ENCODE peak calls at places on chromosome 3, in seven cellular contexts. J is GM06990; K is foreskin fibroblast; N is transverse colon; E is body of pancreas; H is activated CD8-positive, alpha-beta T cell treated with anti-CD3 and anti-CD28 coated beads for 36 hours; I is mesothelial cell of epicardium. W is an unnamed sample.

GRCh38 chr3:113589971-113590370 is 57.6 kb downstream of the SIDT1 start:
- DNase-seq in J (no peak), K (no peak), N (no peak), E (no peak), H (no peak), I (no peak), W (no peak)

GRCh38 chr3:101796076-101796475 is 17.1 kb downstream of the NXPE3 start:
- DNase-seq in J (no peak), K (no peak), N (no peak), E (no peak), H (no peak), I (no peak), W (no peak)

GRCh38 chr3:128781164-128781563 is 55.2 kb downstream of the RAB7A start:
- DNase-seq in J (no peak), K (no peak), N (no peak), E (no peak), H (no peak), I (no peak), W (no peak)

GRCh38 chr3:38454179-38454883 is 641 bp downstream of the ACVR2B start:
- DNase-seq in J (peak), K (peak), N (peak), E (peak), H (peak), I (peak), W (peak)

GRCh38 chr3:23490459-23490858 is 287.3 kb downstream of the UBE2E2 start:
- DNase-seq in J (no peak), K (peak), N (no peak), E (no peak), H (no peak), I (no peak), W (no peak)

GRCh38 chr3:50542177-50543034 is 25.1 kb downstream of the C3orf18 start:
- DNase-seq in J (no peak), K (peak), N (peak), E (peak), H (peak), I (peak), W (peak)

GRCh38 chr3:160210799-160211221 is 14.4 kb upstream of the C3orf80 start:
- DNase-seq in J (no peak), K (peak), N (no peak), E (peak), H (peak), I (no peak), W (peak)

GRCh38 chr3:106168941-106169340 is 300.1 kb upstream of the CBLB start:
- DNase-seq in J (no peak), K (no peak), N (no peak), E (no peak), H (no peak), I (no peak), W (no peak)

GRCh38 chr3:58621086-58621830 is 44.1 kb upstream of the FAM107A start:
- DNase-seq in J (no peak), K (no peak), N (no peak), E (no peak), H (no peak), I (no peak), W (no peak)

GRCh38 chr3:63921741-63922482 is 9.7 kb upstream of the SCAANT1 start:
- DNase-seq in J (peak), K (no peak), N (no peak), E (no peak), H (no peak), I (no peak), W (peak)

GRCh38 chr3:52247455-52248164 is 2.1 kb downstream of the PPM1M start:
- DNase-seq in J (no peak), K (no peak), N (no peak), E (no peak), H (no peak), I (no peak), W (peak)

GRCh38 chr3:11128682-11129632 is 25.3 kb upstream of the HRH1 start:
- DNase-seq in J (no peak), K (no peak), N (no peak), E (no peak), H (no peak), I (no peak), W (no peak)

GRCh38 chr3:115270849-115271248 is 123.8 kb upstream of the ZBTB20 start:
- DNase-seq in J (no peak), K (no peak), N (no peak), E (no peak), H (no peak), I (no peak), W (no peak)

GRCh38 chr3:124648551-124648950 is 81.7 kb upstream of the UMPS start:
- DNase-seq in J (no peak), K (no peak), N (no peak), E (no peak), H (no peak), I (no peak), W (no peak)

GRCh38 chr3:104594491-104594890 is 772.2 kb upstream of the ALCAM start:
- DNase-seq in J (no peak), K (no peak), N (no peak), E (no peak), H (no peak), I (no peak), W (no peak)

GRCh38 chr3:13537926-13538325 is 11.0 kb upstream of the FBLN2 start:
- DNase-seq in J (no peak), K (peak), N (no peak), E (no peak), H (no peak), I (no peak), W (no peak)

GRCh38 chr3:195908439-195909293 is at the start of gene TNK2:
- DNase-seq in J (peak), K (peak), N (peak), E (peak), H (peak), I (no peak), W (peak)

GRCh38 chr3:72254483-72254882 is 469.5 kb upstream of the PROK2 start:
- DNase-seq in J (no peak), K (no peak), N (no peak), E (no peak), H (no peak), I (no peak), W (no peak)

GRCh38 chr3:23960649-23961048 is 15.6 kb downstream of the NR1D2 start:
- DNase-seq in J (no peak), K (no peak), N (no peak), E (no peak), H (no peak), I (no peak), W (no peak)

GRCh38 chr3:120506828-120507774 is 56.3 kb upstream of the FSTL1 start:
- DNase-seq in J (no peak), K (peak), N (peak), E (peak), H (peak), I (no peak), W (no peak)

GRCh38 chr3:113070226-113071220 is 79.7 kb downstream of the GTPBP8 start:
- DNase-seq in J (no peak), K (peak), N (no peak), E (no peak), H (no peak), I (no peak), W (peak)

GRCh38 chr3:42659451-42660130 is 6.1 kb downstream of the ZBTB47 start:
- DNase-seq in J (no peak), K (no peak), N (no peak), E (no peak), H (no peak), I (no peak), W (peak)

GRCh38 chr3:176584413-176585176 is 612.7 kb downstream of the TBL1XR1 start:
- DNase-seq in J (no peak), K (peak), N (no peak), E (no peak), H (no peak), I (no peak), W (no peak)

GRCh38 chr3:70231224-70231623 is 81.2 kb downstream of the MDFIC2 start:
- DNase-seq in J (no peak), K (no peak), N (no peak), E (no peak), H (no peak), I (no peak), W (no peak)

GRCh38 chr3:155853214-155854146 is 747 bp downstream of the SLC33A1 start:
- DNase-seq in J (no peak), K (peak), N (peak), E (no peak), H (peak), I (peak), W (peak)
- TF ChIP-seq CTCF in J (no peak), K (no peak), N (peak), E (no peak), H (no peak), I (no peak), W (no peak)

GRCh38 chr3:27228805-27229204 is 140.4 kb downstream of the NEK10 start:
- DNase-seq in J (no peak), K (no peak), N (no peak), E (no peak), H (no peak), I (no peak), W (no peak)
- TF ChIP-seq CTCF in J (peak), K (no peak), N (no peak), E (no peak), H (peak), I (peak), W (peak)

GRCh38 chr3:153163349-153164008 is 1.5 kb downstream of the RAP2B start:
- DNase-seq in J (no peak), K (no peak), N (no peak), E (no peak), H (no peak), I (no peak), W (no peak)
- TF ChIP-seq CTCF in J (no peak), K (no peak), N (no peak), E (no peak), H (no peak), I (no peak), W (no peak)

DNA sequence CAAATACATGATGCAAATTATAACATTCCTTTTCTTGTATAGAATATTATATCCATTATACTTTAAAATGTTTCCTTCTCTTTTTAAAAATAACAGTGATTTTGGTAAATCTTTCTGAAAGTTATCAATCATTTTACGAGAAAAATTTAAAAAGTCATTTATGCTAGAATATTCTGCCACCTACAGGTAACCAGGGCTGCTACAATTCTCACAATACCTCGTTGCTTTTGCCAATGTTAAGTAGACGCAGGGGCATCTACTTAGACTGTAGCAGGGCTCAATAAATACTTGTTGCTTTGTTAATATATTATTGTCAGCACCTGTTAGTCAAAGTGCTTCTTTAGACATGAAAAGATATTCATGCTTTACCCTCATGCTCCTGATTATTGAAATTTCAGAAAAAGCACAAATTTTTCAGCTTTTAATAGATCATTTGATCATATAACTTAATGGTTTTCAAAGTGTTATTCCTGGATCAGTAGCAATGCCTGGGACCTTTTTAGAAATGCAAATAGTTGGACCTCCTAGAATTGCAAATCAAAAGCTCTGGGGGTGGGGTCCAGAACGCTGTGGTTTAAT is 223.5 kb upstream of the PDZRN3 start:
- DNase-seq in J (no peak), K (peak), N (no peak), E (peak), H (no peak), I (no peak), W (peak)
- TF ChIP-seq CTCF in J (peak), K (peak), N (peak), E (peak), H (no peak), I (peak), W (peak)

GRCh38 chr3:88002448-88002847 is 56.4 kb downstream of the CGGBP1 start:
- DNase-seq in J (no peak), K (no peak), N (no peak), E (no peak), H (no peak), I (no peak), W (no peak)

GRCh38 chr3:88003115-88003755 is 55.6 kb downstream of the CGGBP1 start:
- DNase-seq in J (no peak), K (peak), N (no peak), E (peak), H (no peak), I (no peak), W (no peak)

GRCh38 chr3:88000853-88001252 is 58.0 kb downstream of the CGGBP1 start:
- DNase-seq in J (no peak), K (peak), N (peak), E (peak), H (peak), I (no peak), W (no peak)

GRCh38 chr3:88009066-88009465 is 49.7 kb downstream of the CGGBP1 start:
- DNase-seq in J (no peak), K (no peak), N (no peak), E (no peak), H (no peak), I (no peak), W (no peak)

GRCh38 chr3:88005066-88005465 is 53.7 kb downstream of the CGGBP1 start:
- DNase-seq in J (no peak), K (peak), N (no peak), E (no peak), H (no peak), I (no peak), W (no peak)
- TF ChIP-seq CTCF in J (peak), K (peak), N (peak), E (peak), H (peak), I (peak), W (peak)